ENCODE peak calls at places on chromosomes 3 and 15, in nine cellular contexts. One of them, this sample, is unnamed.

GRCh38 chr15:74275957-74276356 is 39.8 kb downstream of the CCDC33 start:
- DNase-seq in left lobe of liver: no peak
- DNase-seq in stimulated activated naive B cell treated with anti-CD40 and anti-IgM and Interleukin-4, amounts not matched to agents 10 μg/mL and 1 μg/mL and 100 μg/mL, for 72 hours: no peak
- DNase-seq in NCI-H1092 treated with DMSO at 0.1 percent for 48 hours: no peak
- DNase-seq in left colon: no peak
- DNase-seq in A549: no peak
- DNase-seq in activated gamma-delta T cell treated with Interleukin-2 at 50 U/mL for 16 hours: no peak
- DNase-seq in SW480: peak
- DNase-seq in RPMI7951: peak
- DNase-seq in this sample: no peak

GRCh38 chr3:175238848-175239247 is 379.7 kb downstream of the NAALADL2 start:
- DNase-seq in A549: no peak
- DNase-seq in SW480: no peak
- DNase-seq in RPMI7951: no peak
- DNase-seq in stimulated activated naive B cell treated with anti-CD40 and anti-IgM and Interleukin-4, amounts not matched to agents 10 μg/mL and 1 μg/mL and 100 μg/mL, for 72 hours: no peak
- DNase-seq in left colon: no peak
- DNase-seq in activated gamma-delta T cell treated with Interleukin-2 at 50 U/mL for 16 hours: no peak
- DNase-seq in NCI-H1092 treated with DMSO at 0.1 percent for 48 hours: peak
- DNase-seq in left lobe of liver: no peak
- DNase-seq in this sample: no peak

GRCh38 chr3:181176610-181177009 is 187.1 kb upstream of the DNAJC19 start:
- DNase-seq in stimulated activated naive B cell treated with anti-CD40 and anti-IgM and Interleukin-4, amounts not matched to agents 10 μg/mL and 1 μg/mL and 100 μg/mL, for 72 hours: no peak
- DNase-seq in activated gamma-delta T cell treated with Interleukin-2 at 50 U/mL for 16 hours: no peak
- DNase-seq in NCI-H1092 treated with DMSO at 0.1 percent for 48 hours: peak
- DNase-seq in left lobe of liver: peak
- DNase-seq in A549: peak
- DNase-seq in SW480: peak
- DNase-seq in RPMI7951: peak
- DNase-seq in left colon: peak
- DNase-seq in this sample: peak

GRCh38 chr3:143269741-143270140 is 150.2 kb downstream of the CHST2 start:
- DNase-seq in left lobe of liver: no peak
- DNase-seq in NCI-H1092 treated with DMSO at 0.1 percent for 48 hours: no peak
- DNase-seq in A549: no peak
- DNase-seq in RPMI7951: no peak
- DNase-seq in SW480: no peak
- DNase-seq in activated gamma-delta T cell treated with Interleukin-2 at 50 U/mL for 16 hours: no peak
- DNase-seq in stimulated activated naive B cell treated with anti-CD40 and anti-IgM and Interleukin-4, amounts not matched to agents 10 μg/mL and 1 μg/mL and 100 μg/mL, for 72 hours: no peak
- DNase-seq in left colon: no peak
- DNase-seq in this sample: no peak

GRCh38 chr3:123424321-123424998 is 24.4 kb downstream of the ADCY5 start:
- DNase-seq in NCI-H1092 treated with DMSO at 0.1 percent for 48 hours: no peak
- DNase-seq in activated gamma-delta T cell treated with Interleukin-2 at 50 U/mL for 16 hours: no peak
- DNase-seq in stimulated activated naive B cell treated with anti-CD40 and anti-IgM and Interleukin-4, amounts not matched to agents 10 μg/mL and 1 μg/mL and 100 μg/mL, for 72 hours: no peak
- DNase-seq in left lobe of liver: peak
- DNase-seq in A549: no peak
- DNase-seq in SW480: no peak
- DNase-seq in RPMI7951: no peak
- DNase-seq in left colon: no peak
- DNase-seq in this sample: no peak

GRCh38 chr3:8816106-8816505 is 46.7 kb upstream of the OXTR start:
- DNase-seq in A549: no peak
- DNase-seq in stimulated activated naive B cell treated with anti-CD40 and anti-IgM and Interleukin-4, amounts not matched to agents 10 μg/mL and 1 μg/mL and 100 μg/mL, for 72 hours: no peak
- DNase-seq in SW480: no peak
- DNase-seq in RPMI7951: no peak
- DNase-seq in NCI-H1092 treated with DMSO at 0.1 percent for 48 hours: no peak
- DNase-seq in left colon: no peak
- DNase-seq in activated gamma-delta T cell treated with Interleukin-2 at 50 U/mL for 16 hours: no peak
- DNase-seq in left lobe of liver: no peak
- DNase-seq in this sample: peak

GRCh38 chr3:151697496-151697895 is 36.2 kb upstream of the AADACL2 start:
- DNase-seq in NCI-H1092 treated with DMSO at 0.1 percent for 48 hours: no peak
- DNase-seq in left colon: no peak
- DNase-seq in SW480: no peak
- DNase-seq in left lobe of liver: no peak
- DNase-seq in stimulated activated naive B cell treated with anti-CD40 and anti-IgM and Interleukin-4, amounts not matched to agents 10 μg/mL and 1 μg/mL and 100 μg/mL, for 72 hours: no peak
- DNase-seq in activated gamma-delta T cell treated with Interleukin-2 at 50 U/mL for 16 hours: no peak
- DNase-seq in A549: peak
- DNase-seq in RPMI7951: no peak
- DNase-seq in this sample: no peak

GRCh38 chr3:48137425-48137999 is 50.7 kb downstream of the CDC25A start:
- DNase-seq in NCI-H1092 treated with DMSO at 0.1 percent for 48 hours: no peak
- DNase-seq in left lobe of liver: no peak
- DNase-seq in RPMI7951: no peak
- DNase-seq in SW480: no peak
- DNase-seq in A549: no peak
- DNase-seq in stimulated activated naive B cell treated with anti-CD40 and anti-IgM and Interleukin-4, amounts not matched to agents 10 μg/mL and 1 μg/mL and 100 μg/mL, for 72 hours: no peak
- DNase-seq in left colon: no peak
- DNase-seq in activated gamma-delta T cell treated with Interleukin-2 at 50 U/mL for 16 hours: no peak
- DNase-seq in this sample: no peak

GRCh38 chr15:22952826-22953579 is 27.2 kb downstream of the CYFIP1 start:
- DNase-seq in left lobe of liver: no peak
- DNase-seq in NCI-H1092 treated with DMSO at 0.1 percent for 48 hours: peak
- DNase-seq in RPMI7951: no peak
- DNase-seq in A549: no peak
- DNase-seq in SW480: no peak
- DNase-seq in activated gamma-delta T cell treated with Interleukin-2 at 50 U/mL for 16 hours: no peak
- DNase-seq in left colon: no peak
- DNase-seq in stimulated activated naive B cell treated with anti-CD40 and anti-IgM and Interleukin-4, amounts not matched to agents 10 μg/mL and 1 μg/mL and 100 μg/mL, for 72 hours: no peak
- DNase-seq in this sample: no peak

GRCh38 chr3:177781686-177782161 is 584.4 kb upstream of the TBL1XR1 start:
- DNase-seq in SW480: no peak
- DNase-seq in left colon: no peak
- DNase-seq in RPMI7951: peak
- DNase-seq in stimulated activated naive B cell treated with anti-CD40 and anti-IgM and Interleukin-4, amounts not matched to agents 10 μg/mL and 1 μg/mL and 100 μg/mL, for 72 hours: no peak
- DNase-seq in left lobe of liver: no peak
- DNase-seq in NCI-H1092 treated with DMSO at 0.1 percent for 48 hours: no peak
- DNase-seq in activated gamma-delta T cell treated with Interleukin-2 at 50 U/mL for 16 hours: no peak
- DNase-seq in A549: no peak
- DNase-seq in this sample: no peak